ENCODE peak calls at places on chromosome 6, in nine cellular contexts. B is H1, Y is A549, Z is upper lobe of left lung, Q is body of pancreas, T is tibial nerve, X is GM12878, G is prostate gland, E is stomach. K is an unnamed sample.

GRCh38 chr6:35651244-35651643 is 37.5 kb downstream of the FKBP5 start:
- DNase-seq in E (no peak), Z (no peak), T (no peak), X (no peak), B (no peak), G (no peak), Q (no peak), Y (no peak), K (no peak)

GRCh38 chr6:593139-593906 is 63.6 kb downstream of the HUS1B start:
- DNase-seq in Z (peak), E (peak), G (peak), T (peak), B (no peak), Y (peak), X (peak), Q (peak), K (peak)

GRCh38 chr6:128882991-128883571 is at the start of gene LAMA2:
- DNase-seq in Y (no peak), B (peak), T (peak), E (peak), X (no peak), G (peak), Z (peak), Q (peak), K (peak)

GRCh38 chr6:133241901-133242760 is 974 bp downstream of the EYA4 start:
- DNase-seq in Z (no peak), G (no peak), Q (peak), X (no peak), T (no peak), E (no peak), B (no peak), Y (no peak), K (no peak)

GRCh38 chr6:76708641-76709331 is 636.3 kb upstream of the IMPG1 start:
- DNase-seq in Z (no peak), B (no peak), T (no peak), Q (no peak), G (no peak), E (no peak), X (no peak), Y (no peak), K (no peak)

GRCh38 chr6:8240316-8240715 is 138.0 kb upstream of the EEF1E1 start:
- DNase-seq in T (no peak), G (no peak), B (no peak), Z (no peak), E (no peak), Q (no peak), X (no peak), Y (no peak), K (no peak)

GRCh38 chr6:85923013-85923430 is 280.3 kb upstream of the SYNCRIP start:
- DNase-seq in X (peak), T (no peak), Z (no peak), Y (peak), Q (peak), B (peak), G (peak), E (no peak), K (peak)

GRCh38 chr6:167979436-167980090 is 17.9 kb upstream of the KIF25 start:
- DNase-seq in Q (no peak), Z (no peak), B (no peak), X (no peak), E (no peak), Y (no peak), G (no peak), T (no peak), K (no peak)

GRCh38 chr6:31615748-31616147 is 714 bp downstream of the AIF1 start:
- DNase-seq in E (no peak), G (no peak), X (no peak), T (no peak), B (no peak), Q (no peak), Z (peak), Y (no peak), K (no peak)

GRCh38 chr6:53347921-53348435 is 772 bp downstream of the ELOVL5 start:
- DNase-seq in X (no peak), G (peak), E (peak), Z (peak), Y (no peak), Q (peak), B (peak), T (peak), K (peak)

GRCh38 chr6:152155792-152156191 is 348.3 kb downstream of the ESR1 start:
- DNase-seq in Z (no peak), Y (no peak), T (no peak), G (no peak), E (no peak), Q (no peak), X (no peak), B (no peak), K (no peak)

GRCh38 chr6:167551634-167552630 is 227.0 kb downstream of the TTLL2 start:
- DNase-seq in Q (no peak), B (no peak), X (no peak), G (no peak), Y (no peak), Z (no peak), E (no peak), T (no peak), K (no peak)

GRCh38 chr6:88848870-88849269 is 114.5 kb downstream of the RNGTT start:
- DNase-seq in E (no peak), B (no peak), T (no peak), Q (no peak), G (no peak), X (no peak), Y (no peak), Z (no peak), K (no peak)

GRCh38 chr6:41517473-41517872 is 28.7 kb upstream of the FOXP4 start:
- DNase-seq in X (no peak), Y (no peak), G (no peak), B (no peak), E (no peak), Q (no peak), T (no peak), Z (no peak), K (no peak)

GRCh38 chr6:151723152-151723551 is 84.3 kb upstream of the ESR1 start:
- DNase-seq in G (no peak), Z (no peak), X (no peak), Q (no peak), B (no peak), T (no peak), E (no peak), Y (no peak), K (no peak)

GRCh38 chr6:105649192-105649591 is 246.3 kb upstream of the PREP start:
- DNase-seq in T (no peak), Y (no peak), G (no peak), B (no peak), X (no peak), Q (no peak), E (no peak), Z (no peak), K (no peak)

GRCh38 chr6:82957171-82957894 is 108.3 kb downstream of the UBE3D start:
- DNase-seq in T (no peak), X (no peak), Z (no peak), Y (no peak), B (no peak), Q (no peak), E (no peak), G (no peak), K (no peak)

GRCh38 chr6:44035621-44036020 is 91.6 kb downstream of the MRPL14 start:
- DNase-seq in T (no peak), Q (no peak), G (no peak), B (no peak), Z (no peak), E (no peak), Y (no peak), X (no peak), K (no peak)

GRCh38 chr6:12164508-12164770 is 125.7 kb upstream of the EDN1 start:
- DNase-seq in X (no peak), Q (no peak), T (no peak), G (no peak), Y (no peak), Z (no peak), B (no peak), E (no peak), K (no peak)

GRCh38 chr6:42409582-42409981 is 42.1 kb downstream of the TRERF1 start:
- DNase-seq in Y (no peak), T (no peak), E (no peak), B (no peak), G (no peak), Q (no peak), Z (no peak), X (no peak), K (no peak)

GRCh38 chr6:145836170-145836569 is 21.6 kb upstream of the FBXO30 start:
- DNase-seq in Z (no peak), T (no peak), Y (no peak), E (no peak), X (no peak), Q (no peak), G (no peak), B (no peak), K (no peak)

GRCh38 chr6:152635949-152636674 is 1.1 kb downstream of the SYNE1 start:
- DNase-seq in E (no peak), T (no peak), B (peak), G (peak), Z (peak), Y (no peak), Q (peak), X (no peak), K (no peak)

GRCh38 chr6:53189554-53189953 is 40.9 kb upstream of the GCM1 start:
- DNase-seq in Y (no peak), G (no peak), Z (no peak), E (no peak), Q (no peak), X (no peak), B (no peak), T (no peak), K (no peak)

GRCh38 chr6:160030103-160030502 is 61.2 kb downstream of the IGF2R start:
- DNase-seq in E (peak), B (no peak), Q (peak), Y (no peak), X (no peak), T (peak), Z (peak), G (no peak), K (peak)

GRCh38 chr6:23218751-23219150 is 649.4 kb downstream of the HDGFL1 start:
- DNase-seq in Z (no peak), G (no peak), X (no peak), T (no peak), Q (no peak), Y (no peak), E (no peak), B (no peak), K (no peak)

GRCh38 chr6:107209406-107209939 is 94.2 kb upstream of the BEND3 start:
- DNase-seq in Y (no peak), T (no peak), Q (no peak), Z (no peak), X (no peak), G (no peak), B (no peak), E (no peak), K (no peak)

GRCh38 chr6:42777126-42777822 is 4.6 kb upstream of the BICRAL start:
- DNase-seq in Y (no peak), Q (no peak), T (no peak), E (no peak), B (no peak), Z (no peak), X (peak), G (no peak), K (no peak)

GRCh38 chr6:10441004-10441654 is 26.3 kb upstream of the TFAP2A start:
- DNase-seq in G (no peak), B (no peak), E (no peak), Z (peak), X (no peak), Q (no peak), Y (peak), T (no peak), K (no peak)

GRCh38 chr6:131776986-131777385 is 30.8 kb upstream of the ENPP1 start:
- DNase-seq in Y (no peak), X (no peak), B (no peak), G (no peak), T (no peak), Q (no peak), Z (no peak), E (no peak), K (no peak)

GRCh38 chr6:4585682-4586468 is 190.3 kb upstream of the CDYL start:
- DNase-seq in E (no peak), T (no peak), G (no peak), Y (no peak), Z (no peak), Q (no peak), B (no peak), X (no peak), K (no peak)

GRCh38 chr6:25939593-25939992 is 9.1 kb upstream of the SLC17A2 start:
- DNase-seq in B (no peak), Z (no peak), X (no peak), E (no peak), Y (no peak), T (no peak), Q (no peak), G (no peak), K (no peak)

GRCh38 chr6:35300848-35301247 is 3.2 kb downstream of the DEF6 start:
- DNase-seq in G (no peak), Z (peak), B (no peak), Y (no peak), T (no peak), E (no peak), Q (no peak), X (no peak), K (no peak)

GRCh38 chr6:134111062-134111677 is 58.7 kb upstream of the SLC2A12 start:
- DNase-seq in T (no peak), Y (peak), X (no peak), B (no peak), Q (peak), Z (peak), G (no peak), E (no peak), K (no peak)

GRCh38 chr6:131061041-131061770 is 1.8 kb downstream of the EPB41L2 start:
- DNase-seq in B (no peak), G (no peak), E (no peak), Y (no peak), Q (no peak), T (no peak), X (no peak), Z (no peak), K (no peak)

GRCh38 chr6:11615214-11615602 is 77.7 kb downstream of the TMEM170B start:
- DNase-seq in E (no peak), G (no peak), Y (no peak), T (no peak), Q (no peak), B (no peak), Z (no peak), X (no peak), K (no peak)

GRCh38 chr6:96925290-96925687 is 761 bp downstream of the KLHL32 start:
- DNase-seq in B (no peak), X (no peak), G (no peak), Q (no peak), T (no peak), Y (no peak), E (no peak), Z (no peak), K (no peak)

GRCh38 chr6:143110996-143111395 is 50.3 kb downstream of the AIG1 start:
- DNase-seq in G (no peak), E (no peak), Y (no peak), X (no peak), T (no peak), Z (no peak), B (no peak), Q (no peak), K (no peak)

GRCh38 chr6:3394671-3395070 is 62.2 kb downstream of the SLC22A23 start:
- DNase-seq in X (no peak), Z (no peak), B (no peak), T (no peak), G (no peak), Y (no peak), E (no peak), Q (no peak), K (peak)

DNA sequence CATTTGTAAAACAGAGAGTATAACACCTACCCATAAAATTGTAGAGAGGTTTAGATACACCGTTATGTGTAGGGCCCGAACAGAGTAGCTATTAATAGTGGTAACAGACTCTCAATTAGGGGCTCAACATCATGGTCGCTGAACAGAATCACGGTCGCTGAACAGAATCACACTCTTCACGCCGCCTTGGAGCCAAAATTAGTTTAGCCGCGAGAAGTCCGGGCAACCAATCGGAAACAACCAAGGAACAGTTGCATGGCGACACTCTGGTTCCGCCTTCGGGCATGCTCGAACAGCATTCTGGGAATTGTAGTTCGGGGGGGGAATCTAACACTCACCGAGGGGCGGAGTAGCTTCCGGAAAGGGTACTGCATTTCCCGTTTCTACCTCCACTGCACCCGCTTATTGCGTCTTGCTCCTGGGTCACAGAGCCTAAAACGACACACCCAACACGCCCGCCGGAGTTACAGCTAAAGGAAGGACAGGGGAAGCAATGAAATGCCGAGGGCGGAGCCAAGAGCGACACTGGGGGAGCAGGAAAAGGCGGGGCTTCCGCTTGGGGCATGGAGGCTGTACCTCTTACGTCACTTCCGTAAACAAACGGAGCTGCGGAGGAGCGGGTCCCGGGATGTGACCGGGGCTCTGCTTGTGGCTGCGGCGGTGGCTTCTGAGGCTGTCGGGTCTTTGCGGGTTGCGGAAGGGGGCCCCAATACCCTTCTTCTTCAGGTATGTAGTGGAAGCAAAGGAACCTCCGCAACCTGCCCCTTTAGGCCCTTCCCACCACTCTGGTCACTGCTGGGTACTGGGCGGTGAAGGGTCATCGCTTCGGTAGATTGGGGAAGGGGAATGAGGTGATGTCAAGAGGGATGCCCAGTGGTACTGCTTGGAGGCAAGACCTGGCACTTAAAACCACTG is at the start of gene CCDC28A:
- DNase-seq in E (peak), Z (peak), T (peak), Y (peak), B (peak), Q (peak), X (peak), G (peak), K (peak)
- TF ChIP-seq POLR2A in E (no peak), Z (peak), T (no peak), Y (no peak), B (peak), Q (no peak), X (peak), G (peak), K (no peak)

GRCh38 chr6:13378669-13379590 is 50.6 kb upstream of the TBC1D7 start:
- DNase-seq in Y (no peak), Q (peak), E (peak), X (no peak), T (no peak), G (peak), B (no peak), Z (no peak), K (no peak)
- TF ChIP-seq CTCF in Y (no peak), Q (peak), E (peak), X (no peak), T (no peak), G (peak), B (peak), Z (no peak), K (no peak)

DNA sequence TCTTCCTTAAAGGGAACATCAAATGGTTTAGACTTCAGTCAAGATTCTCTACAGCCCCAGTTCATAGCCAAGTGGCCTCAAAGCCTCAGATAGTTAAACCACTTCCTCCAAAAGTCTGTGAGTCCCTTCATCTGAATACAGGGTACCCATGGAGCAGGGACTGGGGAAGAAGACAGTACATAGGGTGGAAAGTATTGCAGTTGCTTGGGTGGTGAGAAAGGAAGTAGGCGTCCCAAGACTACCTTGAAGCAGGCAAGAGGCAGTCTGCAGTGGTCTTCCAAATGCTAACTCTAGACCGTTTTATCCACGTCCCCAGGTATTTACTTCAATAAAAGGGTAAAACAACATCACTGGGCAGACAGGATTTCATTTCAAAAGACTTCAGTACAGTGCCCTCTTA is 2.0 kb downstream of the FYN start:
- DNase-seq in Z (no peak), G (no peak), Y (no peak), Q (no peak), B (no peak), T (no peak), E (no peak), X (no peak), K (no peak)
- H3K4me3 ChIP-seq in Z (peak), G (no peak), Y (no peak), Q (no peak), B (peak), T (peak), E (peak), X (peak), K (no peak)

GRCh38 chr6:17656092-17656491 is 50.6 kb downstream of the NUP153 start:
- DNase-seq in Y (no peak), X (no peak), T (no peak), Z (no peak), E (no peak), Q (no peak), B (no peak), G (no peak), K (no peak)
- TF ChIP-seq POLR2A in Y (no peak), X (no peak), T (no peak), Z (no peak), E (no peak), Q (no peak), B (no peak), G (no peak), K (no peak)

GRCh38 chr6:37168809-37169457 is 1.0 kb upstream of the PIM1 start:
- DNase-seq in X (no peak), G (peak), B (no peak), Q (peak), T (peak), Z (no peak), Y (peak), E (no peak), K (no peak)

GRCh38 chr6:37169458-37170272 is at the start of gene PIM1:
- DNase-seq in B (peak), Z (peak), Q (peak), E (peak), X (peak), Y (peak), G (peak), T (peak), K (peak)

GRCh38 chr6:37171141-37171969 is 1.4 kb downstream of the PIM1 start:
- DNase-seq in B (peak), Y (no peak), T (peak), Z (peak), Q (peak), E (peak), G (peak), X (no peak), K (peak)

GRCh38 chr6:37171970-37172812 is 2.2 kb downstream of the PIM1 start:
- DNase-seq in T (peak), E (peak), Z (peak), Q (peak), X (peak), B (peak), G (peak), Y (peak), K (peak)

DNA sequence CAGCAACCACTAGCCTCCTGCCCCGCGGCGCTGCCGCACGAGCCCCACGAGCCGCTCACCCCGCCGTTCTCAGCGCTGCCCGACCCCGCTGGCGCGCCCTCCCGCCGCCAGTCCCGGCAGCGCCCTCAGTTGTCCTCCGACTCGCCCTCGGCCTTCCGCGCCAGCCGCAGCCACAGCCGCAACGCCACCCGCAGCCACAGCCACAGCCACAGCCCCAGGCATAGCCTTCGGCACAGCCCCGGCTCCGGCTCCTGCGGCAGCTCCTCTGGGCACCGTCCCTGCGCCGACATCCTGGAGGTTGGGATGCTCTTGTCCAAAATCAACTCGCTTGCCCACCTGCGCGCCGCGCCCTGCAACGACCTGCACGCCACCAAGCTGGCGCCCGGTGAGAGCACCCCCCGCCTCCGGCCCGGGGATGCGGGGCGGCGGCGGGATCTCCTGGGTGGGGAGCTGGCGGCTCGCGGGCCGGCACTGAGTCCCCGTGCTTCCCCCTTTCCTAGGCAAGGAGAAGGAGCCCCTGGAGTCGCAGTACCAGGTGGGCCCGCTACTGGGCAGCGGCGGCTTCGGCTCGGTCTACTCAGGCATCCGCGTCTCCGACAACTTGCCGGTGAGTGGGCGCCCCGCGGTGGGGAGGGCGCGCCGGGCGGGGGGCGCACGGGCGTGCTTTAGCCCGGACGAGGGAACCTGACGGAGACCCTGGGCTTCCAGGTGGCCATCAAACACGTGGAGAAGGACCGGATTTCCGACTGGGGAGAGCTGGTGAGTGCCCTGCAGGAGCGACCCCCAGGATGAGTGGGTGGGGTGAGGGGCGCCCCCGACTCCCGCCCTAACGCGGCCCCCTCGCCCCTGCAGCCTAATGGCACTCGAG is 555 bp downstream of the PIM1 start:
- DNase-seq in B (peak), Q (peak), G (peak), Z (peak), Y (peak), X (no peak), T (no peak), E (peak), K (peak)
- TF ChIP-seq CTCF in B (peak), Q (peak), G (peak), Z (peak), Y (peak), X (peak), T (no peak), E (peak), K (no peak)